ENCODE peak calls at places on chromosomes 13 and 19, in five cellular contexts. T is SK-N-SH, N is hepatocyte, R is astrocyte, G is Karpas-422. A is an unnamed sample.

GRCh38 chr19:30649934-30650614 is 277.9 kb downstream of the ZNF536 start:
- DNase-seq in T (peak; percentile 70), N (peak; percentile 66), R (peak; percentile 18), G (peak; percentile 91), A (peak; percentile 68)

GRCh38 chr19:35093941-35094647 is 21.5 kb upstream of the FXYD3 start:
- DNase-seq in T (peak; percentile 72), N (no peak), R (no peak), G (no peak), A (no peak)

GRCh38 chr13:90412980-90413379 is 934.5 kb upstream of the MIR17HG start:
- DNase-seq in T (no peak), N (no peak), R (no peak), G (no peak), A (no peak)

GRCh38 chr13:66009241-66009640 is 1220.9 kb downstream of the PCDH9 start:
- DNase-seq in T (no peak), N (no peak), R (no peak), G (no peak), A (no peak)

GRCh38 chr13:41546372-41547252 is 89.3 kb downstream of the RGCC start:
- DNase-seq in T (no peak), N (no peak), R (peak; percentile 93), G (no peak), A (no peak)

GRCh38 chr13:49086711-49087110 is 111.0 kb downstream of the FNDC3A start:
- DNase-seq in T (no peak), N (no peak), R (peak; percentile 49), G (peak; percentile 60), A (no peak)

GRCh38 chr13:99496322-99497142 is 4.7 kb upstream of the TM9SF2 start:
- DNase-seq in T (no peak), N (no peak), R (peak; percentile 6), G (peak; percentile 78), A (no peak)

GRCh38 chr19:10419200-10419645 is 1.1 kb upstream of the PDE4A start:
- DNase-seq in T (peak; percentile 51), N (peak; percentile 36), R (no peak), G (peak; percentile 65), A (peak; percentile 62)

GRCh38 chr19:40285353-40286234 is 449 bp upstream of the AKT2 start:
- DNase-seq in T (peak; percentile 94), N (peak; percentile 100), R (peak; percentile 97), G (peak; percentile 100), A (peak; percentile 99)

GRCh38 chr19:57362997-57363705 is at the start of the genes TRAPPC2B and ZNF547:
- DNase-seq in T (peak; percentile 90), N (peak; percentile 99), R (peak; percentile 100), G (peak; percentile 100), A (peak; percentile 99)

GRCh38 chr13:49620170-49620621 is 8.1 kb upstream of the ARL11 start:
- DNase-seq in T (no peak), N (no peak), R (no peak), G (peak; percentile 81), A (no peak)

GRCh38 chr19:52734340-52734892 is 428 bp downstream of the ZNF611 start:
- DNase-seq in T (peak; percentile 74), N (peak; percentile 40), R (no peak), G (peak; percentile 70), A (peak; percentile 59)

GRCh38 chr13:51585234-51585672 is 991 bp downstream of the WDFY2 start:
- DNase-seq in T (no peak), N (no peak), R (no peak), G (peak; percentile 60), A (no peak)

GRCh38 chr13:83190020-83190419 is 692.3 kb downstream of the SLITRK1 start:
- DNase-seq in T (no peak), N (no peak), R (no peak), G (no peak), A (no peak)

GRCh38 chr13:22114630-22115311 is 443.9 kb downstream of the FGF9 start:
- DNase-seq in T (no peak), N (no peak), R (no peak), G (no peak), A (no peak)

GRCh38 chr19:39937094-39937493 is 2.7 kb upstream of the FCGBP start:
- DNase-seq in T (no peak), N (no peak), R (no peak), G (no peak), A (no peak)

GRCh38 chr19:38478273-38478971 is 44.9 kb downstream of the RYR1 start:
- DNase-seq in T (peak; percentile 64), N (no peak), R (no peak), G (peak; percentile 82), A (peak; percentile 65)

GRCh38 chr19:32223595-32224370 is 121.6 kb upstream of the ZNF507 start:
- DNase-seq in T (peak; percentile 30), N (no peak), R (no peak), G (no peak), A (peak; percentile 30)

GRCh38 chr13:111976474-111977183 is 90.3 kb upstream of the SOX1 start:
- DNase-seq in T (peak; percentile 57), N (no peak), R (no peak), G (no peak), A (no peak)

GRCh38 chr19:38544569-38545315 is 73.0 kb downstream of the MAP4K1 start:
- DNase-seq in T (no peak), N (no peak), R (no peak), G (peak; percentile 95), A (peak; percentile 64)

GRCh38 chr13:44128522-44128921 is 245.1 kb upstream of the SERP2 start:
- DNase-seq in T (no peak), N (no peak), R (peak; percentile 47), G (no peak), A (no peak)

GRCh38 chr19:11130824-11131455 is 24.6 kb downstream of the SPC24 start:
- DNase-seq in T (peak; percentile 86), N (peak; percentile 85), R (peak; percentile 18), G (peak; percentile 89), A (peak; percentile 75)

GRCh38 chr19:7265963-7266362 is 28.3 kb downstream of the INSR start:
- DNase-seq in T (no peak), N (no peak), R (no peak), G (no peak), A (no peak)

DNA sequence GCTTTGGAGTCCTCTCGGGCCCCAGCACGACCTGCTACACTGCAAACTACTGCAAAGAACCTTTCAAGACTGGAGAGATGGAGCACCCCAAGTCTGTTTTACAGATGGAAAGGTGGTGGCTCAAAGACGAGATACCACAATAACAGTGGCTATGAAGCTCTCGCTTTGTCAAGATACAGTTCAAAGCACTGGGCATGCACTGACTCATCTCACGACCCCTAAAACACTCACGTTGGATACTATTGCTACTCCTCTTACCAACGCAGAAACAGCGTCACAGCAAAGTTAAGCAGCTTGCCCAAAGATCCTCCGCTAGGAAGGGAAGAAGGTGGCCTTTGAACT is 24.0 kb upstream of the LAIR1 start:
- DNase-seq in T (no peak), N (no peak), R (no peak), G (no peak), A (no peak)
- H3K4me3 ChIP-seq in T (no peak overlapping the region), N (no peak overlapping the region), R (no peak overlapping the region), G (no peak overlapping the region), A (no peak overlapping the region)

DNA sequence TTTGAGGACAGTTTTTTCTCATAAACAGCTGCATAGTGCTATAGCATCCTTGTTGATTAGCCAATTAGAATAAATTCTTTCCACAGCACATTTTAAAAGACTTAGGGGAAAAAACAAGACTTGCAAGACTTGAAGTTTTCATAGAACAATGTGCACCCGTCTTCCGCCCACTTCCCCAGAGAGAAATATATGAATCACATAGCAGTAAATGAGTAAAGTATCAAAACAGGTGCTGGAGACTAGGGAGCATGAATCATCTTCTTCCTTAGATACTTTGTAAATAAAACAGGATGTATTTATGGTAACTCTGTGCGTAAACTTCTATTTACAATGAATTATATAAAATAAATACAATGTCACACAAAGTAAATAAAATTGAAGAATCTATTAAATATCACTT is 75.1 kb downstream of the COL4A2 start:
- DNase-seq in T (no peak), N (no peak), R (peak; percentile 87), G (no peak), A (no peak)
- H3K27ac ChIP-seq in T (no peak overlapping the region), N (no peak overlapping the region), R (peak overlapping the region; percentile 99), G (no peak overlapping the region), A (no peak overlapping the region)

GRCh38 chr13:113106053-113106452 is 462 bp downstream of the F7 start:
- DNase-seq in T (no peak), N (peak; percentile 39), R (no peak), G (no peak), A (no peak)
- H2AFZ ChIP-seq in T (no peak overlapping the region), N (no peak overlapping the region), R (no peak overlapping the region), G (no peak overlapping the region), A (no peak overlapping the region)

GRCh38 chr19:932647-933552 is 7.1 kb downstream of the ARID3A start:
- DNase-seq in T (peak; percentile 94), N (no peak), R (peak; percentile 87), G (no peak), A (peak; percentile 54)
- H3K4me3 ChIP-seq in T (peak overlapping the region; percentile 1), N (no peak overlapping the region), R (peak overlapping the region; percentile 17), G (no peak overlapping the region), A (no peak overlapping the region)

GRCh38 chr19:17605117-17605516 is 49.7 kb downstream of the COLGALT1 start:
- DNase-seq in T (no peak), N (no peak), R (no peak), G (no peak), A (no peak)
- H3K27ac ChIP-seq in T (no peak overlapping the region), N (no peak overlapping the region), R (no peak overlapping the region), G (no peak overlapping the region), A (no peak overlapping the region)

GRCh38 chr13:106161186-106161585 is 374.3 kb downstream of the EFNB2 start:
- DNase-seq in T (no peak), N (no peak), R (no peak), G (no peak), A (no peak)

GRCh38 chr13:106155411-106155810 is 380.1 kb downstream of the EFNB2 start:
- DNase-seq in T (no peak), N (no peak), R (peak; percentile 52), G (no peak), A (no peak)

GRCh38 chr13:106156468-106156867 is 379.0 kb downstream of the EFNB2 start:
- DNase-seq in T (no peak), N (peak; percentile 49), R (peak; percentile 100), G (no peak), A (no peak)

GRCh38 chr13:106163426-106163825 is 372.0 kb downstream of the EFNB2 start:
- DNase-seq in T (no peak), N (no peak), R (no peak), G (no peak), A (no peak)

DNA sequence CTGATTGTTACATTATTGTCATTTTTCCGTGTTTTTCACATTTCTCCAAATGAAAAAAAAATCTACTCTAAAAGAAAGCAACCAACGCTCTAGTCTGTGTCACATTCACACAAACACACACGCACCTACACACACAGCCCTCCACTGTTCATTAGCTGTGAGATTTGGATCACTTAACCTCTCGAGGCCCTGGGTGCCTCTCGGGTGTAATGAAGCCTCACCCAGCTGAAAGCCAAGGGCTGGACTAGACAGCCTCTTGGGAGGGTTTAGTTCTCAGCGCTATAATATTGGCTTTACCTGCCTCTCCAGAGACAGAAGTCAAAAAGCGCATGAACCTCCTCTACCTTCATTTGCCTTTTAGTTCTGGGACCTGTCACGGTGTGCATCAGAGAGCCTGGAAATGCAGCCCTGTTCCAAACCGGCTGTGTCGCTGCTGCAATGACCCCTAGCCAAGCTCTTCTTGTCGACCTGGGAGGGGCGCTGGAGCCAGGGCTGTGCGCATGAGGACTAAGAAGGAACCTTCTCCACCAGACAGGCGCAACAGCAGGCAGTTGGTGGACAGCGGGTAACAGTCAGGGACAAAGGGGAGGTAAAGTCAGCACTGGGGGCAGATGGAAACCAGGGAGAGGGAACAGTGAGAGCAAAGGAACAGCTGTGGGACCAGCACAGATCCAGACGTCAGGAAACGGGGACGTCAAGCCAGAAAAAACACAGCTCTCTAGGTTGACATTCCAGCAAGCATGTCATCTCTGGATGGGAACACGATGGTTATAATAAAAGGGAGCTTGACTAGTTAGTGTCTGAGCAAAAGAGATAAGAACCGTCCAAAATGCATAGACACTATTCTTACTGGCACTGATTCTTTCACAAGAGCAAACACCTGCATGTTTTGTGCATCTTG is 375.9 kb downstream of the EFNB2 start:
- DNase-seq in T (no peak), N (no peak), R (no peak), G (no peak), A (no peak)
- H2AFZ ChIP-seq in T (no peak overlapping the region), N (no peak overlapping the region), R (no peak overlapping the region), G (no peak overlapping the region), A (no peak overlapping the region)

A was measured in neural progenitor cell.